ENCODE peak calls at places on chromosomes 6 and 20, in ten cellular contexts. X is HCT116, D is suprapubic skin, J is transverse colon, O is upper lobe of right lung, W is IMR-90, S is uterus, B is adrenal gland, Z is heart right ventricle, T is tibial artery. Y is an unnamed sample.

GRCh38 chr6:159977242-159978214 is 8.6 kb downstream of the IGF2R start:
- DNase-seq in X (no peak), D (no peak), J (no peak), O (no peak), W (peak; percentile 69), S (peak; percentile 85), B (peak; percentile 84), Z (peak; percentile 85), T (no peak), Y (peak; percentile 76)

GRCh38 chr6:39424831-39425230 is 102.3 kb upstream of the KCNK16 start:
- DNase-seq in X (no peak), D (no peak), J (no peak), O (no peak), W (no peak), S (no peak), B (no peak), Z (no peak), T (no peak), Y (no peak)

GRCh38 chr6:79048611-79049010 is 29.4 kb downstream of the PHIP start:
- DNase-seq in X (peak; percentile 34), D (no peak), J (no peak), O (no peak), W (peak; percentile 31), S (no peak), B (no peak), Z (no peak), T (no peak), Y (no peak)

GRCh38 chr6:7505196-7505699 is 36.2 kb upstream of the DSP start:
- DNase-seq in X (peak; percentile 98), D (no peak), J (peak; percentile 65), O (no peak), W (peak; percentile 85), S (no peak), B (peak; percentile 85), Z (peak; percentile 16), T (no peak), Y (peak; percentile 47)

GRCh38 chr20:53728359-53728758 is 134.7 kb upstream of the ZNF217 start:
- DNase-seq in X (no peak), D (no peak), J (no peak), O (no peak), W (no peak), S (no peak), B (no peak), Z (no peak), T (no peak), Y (no peak)

GRCh38 chr6:36319436-36319762 is 17.3 kb downstream of the BNIP5 start:
- DNase-seq in X (no peak), D (no peak), J (peak; percentile 82), O (no peak), W (no peak), S (no peak), B (no peak), Z (no peak), T (no peak), Y (no peak)

GRCh38 chr6:16964553-16965499 is 137.0 kb upstream of the STMND1 start:
- DNase-seq in X (peak; percentile 39), D (no peak), J (peak; percentile 70), O (peak; percentile 81), W (peak; percentile 70), S (peak; percentile 61), B (peak; percentile 96), Z (peak; percentile 62), T (peak; percentile 64), Y (peak; percentile 75)

GRCh38 chr6:37622639-37623038 is 75.0 kb downstream of the MDGA1 start:
- DNase-seq in X (no peak), D (no peak), J (no peak), O (no peak), W (no peak), S (no peak), B (no peak), Z (no peak), T (no peak), Y (no peak)

DNA sequence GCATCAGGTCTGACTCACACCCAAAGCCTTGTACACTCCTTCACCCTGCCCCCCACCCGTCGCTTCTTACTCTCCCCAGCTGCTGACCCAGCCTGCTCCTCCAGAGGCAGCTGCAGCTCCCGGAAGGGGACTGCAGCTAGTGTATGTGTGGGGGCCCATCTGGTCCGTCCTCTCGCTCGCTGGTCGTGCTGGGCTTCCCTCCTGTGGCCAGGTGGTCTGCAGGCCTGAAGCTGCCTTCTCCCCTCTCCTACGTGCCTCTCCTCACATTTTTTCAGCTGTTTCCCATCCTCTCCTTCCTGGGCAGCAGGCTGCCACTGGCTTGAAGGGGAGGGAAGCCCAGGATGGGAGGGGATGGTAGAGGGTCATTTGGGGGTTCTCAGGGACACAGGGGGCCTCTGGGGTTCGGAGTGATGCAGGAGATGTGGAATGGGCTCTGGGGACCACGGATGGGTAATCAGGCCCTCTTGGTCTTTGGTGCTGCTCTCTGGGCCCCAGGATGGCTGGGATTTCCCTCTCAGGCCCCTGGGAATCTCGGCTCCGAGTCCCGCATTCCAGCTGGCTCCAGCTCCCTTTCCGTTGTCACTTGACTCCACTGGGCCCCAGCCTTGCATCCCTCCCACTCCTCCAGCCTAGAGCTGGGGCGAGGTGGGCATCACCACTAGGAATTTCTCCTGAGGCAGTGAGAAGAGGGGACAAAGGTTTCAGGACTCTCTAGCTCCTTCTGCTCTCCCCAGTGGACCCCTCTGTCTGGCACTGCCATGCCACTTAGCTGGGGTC is 2.1 kb upstream of the DDR1 start:
- DNase-seq in X (no peak), D (no peak), J (no peak), O (no peak), W (peak; percentile 77), S (no peak), B (no peak), Z (peak; percentile 28), T (no peak), Y (peak; percentile 25)
- H3K27me3 ChIP-seq in X (no peaks in the 10 kb centered on the region), D (no peaks in the 10 kb centered on the region), J (no peaks in the 10 kb centered on the region), O (no peaks in the 10 kb centered on the region), W (no peaks in the 10 kb centered on the region), S (no peaks in the 10 kb centered on the region), B (no peaks in the 10 kb centered on the region), Z (no peaks in the 10 kb centered on the region), T (no peaks in the 10 kb centered on the region), Y (no peaks in the 10 kb centered on the region)

GRCh38 chr20:33670715-33671499 is 3.3 kb downstream of the NECAB3 start:
- DNase-seq in X (no peak), D (no peak), J (no peak), O (no peak), W (no peak), S (no peak), B (no peak), Z (no peak), T (no peak), Y (no peak)

GRCh38 chr20:33671573-33672288 is 2.5 kb downstream of the NECAB3 start:
- DNase-seq in X (no peak), D (no peak), J (no peak), O (no peak), W (no peak), S (no peak), B (no peak), Z (no peak), T (no peak), Y (no peak)

GRCh38 chr20:33673411-33674293 is 576 bp downstream of the NECAB3 start:
- DNase-seq in X (no peak), D (no peak), J (no peak), O (no peak), W (peak; percentile 40), S (no peak), B (no peak), Z (no peak), T (no peak), Y (no peak)

GRCh38 chr20:33673115-33673410 is 1.2 kb downstream of the NECAB3 start:
- DNase-seq in X (no peak), D (no peak), J (no peak), O (no peak), W (no peak), S (no peak), B (no peak), Z (no peak), T (no peak), Y (no peak)

DNA sequence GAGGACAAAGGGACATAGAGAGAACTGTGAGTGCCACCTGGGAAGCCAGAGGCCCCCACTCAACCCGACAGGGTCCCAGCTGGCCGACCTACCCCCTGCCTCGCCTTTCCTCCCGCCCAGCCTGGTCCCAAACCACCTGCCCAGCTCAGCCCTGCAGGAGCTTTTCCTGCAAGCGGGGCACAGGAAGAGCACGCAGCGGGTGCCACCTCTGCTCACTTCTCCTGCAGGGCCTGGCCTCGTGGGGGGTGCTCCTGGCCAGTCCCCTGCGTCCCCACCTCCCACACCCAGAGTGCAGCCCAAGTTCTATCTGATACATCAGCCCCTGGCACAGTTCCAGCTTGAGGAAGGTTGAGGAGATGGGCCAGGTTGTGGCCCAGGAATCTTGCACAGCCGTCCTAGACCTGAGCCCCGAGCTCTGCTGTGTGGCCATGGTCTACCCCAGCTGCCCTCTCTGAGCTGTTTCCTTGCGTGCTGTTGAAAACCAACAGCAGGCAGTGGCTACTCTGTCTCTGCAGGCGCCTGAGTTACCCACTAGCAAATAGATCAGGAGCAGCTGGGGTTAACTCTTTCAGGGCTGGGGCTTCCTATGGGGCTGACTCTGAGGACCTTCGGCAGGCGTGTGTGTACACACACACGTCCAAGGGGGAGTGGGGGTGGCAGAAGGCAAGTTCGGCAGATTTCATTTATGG is 1.7 kb downstream of the NECAB3 start:
- DNase-seq in X (no peak), D (no peak), J (no peak), O (no peak), W (no peak), S (no peak), B (no peak), Z (no peak), T (no peak), Y (no peak)
- H3K4me3 ChIP-seq in X (peak overlapping the region; percentile 85), D (peak overlapping the region; percentile 83), J (peak overlapping the region; percentile 91), O (peak overlapping the region; percentile 66), W (no peak overlapping the region), S (peak overlapping the region; percentile 72), B (no peak overlapping the region), Z (peak overlapping the region; percentile 56), T (peak overlapping the region; percentile 67), Y (no peak overlapping the region)

GRCh38 chr6:33686225-33686742 is 25.2 kb downstream of the UQCC2 start:
- DNase-seq in X (no peak), D (no peak), J (no peak), O (no peak), W (no peak), S (no peak), B (no peak), Z (no peak), T (no peak), Y (no peak)

GRCh38 chr6:33686981-33687975 is 24.2 kb downstream of the UQCC2 start:
- DNase-seq in X (no peak), D (no peak), J (no peak), O (no peak), W (no peak), S (no peak), B (no peak), Z (no peak), T (no peak), Y (no peak)

GRCh38 chr6:33689148-33689494 is 22.4 kb downstream of the UQCC2 start:
- DNase-seq in X (no peak), D (no peak), J (no peak), O (no peak), W (no peak), S (no peak), B (no peak), Z (no peak), T (no peak), Y (no peak)

GRCh38 chr6:33688451-33689147 is 22.9 kb downstream of the UQCC2 start:
- DNase-seq in X (no peak), D (no peak), J (no peak), O (no peak), W (no peak), S (no peak), B (no peak), Z (no peak), T (no peak), Y (no peak)

GRCh38 chr6:33688006-33688405 is 23.5 kb downstream of the UQCC2 start:
- DNase-seq in X (no peak), D (no peak), J (no peak), O (no peak), W (no peak), S (no peak), B (no peak), Z (no peak), T (no peak), Y (no peak)
- H3K36me3 ChIP-seq in X (peaks cover 73% of the 10 kb centered on the region), D (peaks cover 98% of the 10 kb centered on the region), J (no peaks in the 10 kb centered on the region), O (peaks cover 85% of the 10 kb centered on the region), W (peaks cover 13% of the 10 kb centered on the region), S (no peaks in the 10 kb centered on the region), B (no peaks in the 10 kb centered on the region), Z (peaks cover 58% of the 10 kb centered on the region), T (peaks cover 58% of the 10 kb centered on the region), Y (peaks cover 12% of the 10 kb centered on the region)

GRCh38 chr6:133889557-133890301 is 816 bp downstream of the TCF21 start:
- DNase-seq in X (no peak), D (no peak), J (no peak), O (no peak), W (peak; percentile 73), S (peak; percentile 33), B (no peak), Z (no peak), T (no peak), Y (no peak)
- H3K27me3 ChIP-seq in X (peaks cover 6% of the 10 kb centered on the region), D (peaks cover 92% of the 10 kb centered on the region), J (peaks cover 92% of the 10 kb centered on the region), O (peaks cover 62% of the 10 kb centered on the region), W (no peaks in the 10 kb centered on the region), S (no peaks in the 10 kb centered on the region), B (peaks cover 59% of the 10 kb centered on the region), Z (peaks cover 58% of the 10 kb centered on the region), T (peaks cover 3% of the 10 kb centered on the region), Y (no peaks in the 10 kb centered on the region)

Y was measured in body of pancreas.